ENCODE peak calls at places on chromosomes 2 and 18, in five cellular contexts. L, J, C, W and X are unnamed samples.

GRCh38 chr2:23380562-23381065 is 4.4 kb upstream of the KLHL29 start:
- DNase-seq in L (no peak), J (no peak), C (no peak), W (peak; percentile 48), X (no peak)

GRCh38 chr2:12071343-12071742 is 324.9 kb downstream of the LPIN1 start:
- DNase-seq in L (no peak), J (no peak), C (no peak), W (peak; percentile 79), X (no peak)

GRCh38 chr2:51612387-51612786 is 580.5 kb upstream of the NRXN1 start:
- DNase-seq in L (no peak), J (no peak), C (no peak), W (no peak), X (no peak)

GRCh38 chr2:157418215-157418614 is 25.7 kb downstream of the CYTIP start:
- DNase-seq in L (no peak), J (no peak), C (no peak), W (no peak), X (no peak)

GRCh38 chr2:165529130-165529529 is 59.6 kb downstream of the CSRNP3 start:
- DNase-seq in L (peak; percentile 3), J (no peak), C (no peak), W (no peak), X (no peak)

GRCh38 chr2:25356088-25356487 is 14.4 kb upstream of the DNMT3A start:
- DNase-seq in L (no peak), J (no peak), C (no peak), W (no peak), X (no peak)

GRCh38 chr18:12041561-12041960 is 52.1 kb upstream of the ANKRD62 start:
- DNase-seq in L (peak; percentile 92), J (no peak), C (no peak), W (no peak), X (no peak)

GRCh38 chr18:63365909-63366269 is 1.1 kb downstream of the KDSR start:
- DNase-seq in L (no peak), J (peak; percentile 3), C (no peak), W (peak; percentile 8), X (no peak)

GRCh38 chr2:225056330-225057073 is 14.2 kb upstream of the DOCK10 start:
- DNase-seq in L (peak; percentile 19), J (no peak), C (no peak), W (no peak), X (no peak)

GRCh38 chr2:239377591-239377990 is 23.2 kb downstream of the HDAC4 start:
- DNase-seq in L (no peak), J (no peak), C (no peak), W (no peak), X (peak; percentile 38)

GRCh38 chr2:215863687-215864086 is 149.7 kb downstream of the MREG start:
- DNase-seq in L (no peak), J (no peak), C (no peak), W (no peak), X (no peak)

GRCh38 chr2:215866594-215866993 is 146.8 kb downstream of the MREG start:
- DNase-seq in L (no peak), J (no peak), C (no peak), W (no peak), X (no peak)

GRCh38 chr2:215870986-215871385 is 142.4 kb downstream of the MREG start:
- DNase-seq in L (no peak), J (peak; percentile 15), C (no peak), W (peak; percentile 31), X (no peak)

GRCh38 chr2:215870088-215870490 is 143.3 kb downstream of the MREG start:
- DNase-seq in L (peak; percentile 71), J (no peak), C (no peak), W (no peak), X (no peak)

GRCh38 chr2:215868886-215869285 is 144.5 kb downstream of the MREG start:
- DNase-seq in L (no peak), J (no peak), C (no peak), W (no peak), X (no peak)
- H3K27ac ChIP-seq in L (no peak overlapping the region), J (no peak overlapping the region), C (no peak overlapping the region), W (no peak overlapping the region), X (no peak overlapping the region)

GRCh38 chr2:237714690-237715458 is 83.7 kb upstream of the RBM44 start:
- DNase-seq in L (no peak), J (no peak), C (no peak), W (no peak), X (no peak)
- H3K4me3 ChIP-seq in L (no peak overlapping the region), J (no peak overlapping the region), C (peak overlapping the region; percentile 7), W (no peak overlapping the region), X (no peak overlapping the region)

GRCh38 chr2:100561191-100561590 is 1.6 kb upstream of the PDCL3 start:
- DNase-seq in L (no peak), J (no peak), C (no peak), W (no peak), X (no peak)
- H3K27ac ChIP-seq in L (no peak overlapping the region), J (no peak overlapping the region), C (no peak overlapping the region), W (peak overlapping the region; percentile 79), X (peak overlapping the region; percentile 90)

GRCh38 chr2:216618785-216619184 is 14.4 kb upstream of the IGFBP2 start:
- DNase-seq in L (no peak), J (no peak), C (no peak), W (no peak), X (no peak)
- H3K4me3 ChIP-seq in L (no peak overlapping the region), J (no peak overlapping the region), C (no peak overlapping the region), W (no peak overlapping the region), X (no peak overlapping the region)

GRCh38 chr2:381919-382833 is 94.3 kb upstream of the ALKAL2 start:
- DNase-seq in L (no peak), J (no peak), C (no peak), W (no peak), X (no peak)
- H3K27ac ChIP-seq in L (no peak overlapping the region), J (no peak overlapping the region), C (no peak overlapping the region), W (no peak overlapping the region), X (no peak overlapping the region)

DNA sequence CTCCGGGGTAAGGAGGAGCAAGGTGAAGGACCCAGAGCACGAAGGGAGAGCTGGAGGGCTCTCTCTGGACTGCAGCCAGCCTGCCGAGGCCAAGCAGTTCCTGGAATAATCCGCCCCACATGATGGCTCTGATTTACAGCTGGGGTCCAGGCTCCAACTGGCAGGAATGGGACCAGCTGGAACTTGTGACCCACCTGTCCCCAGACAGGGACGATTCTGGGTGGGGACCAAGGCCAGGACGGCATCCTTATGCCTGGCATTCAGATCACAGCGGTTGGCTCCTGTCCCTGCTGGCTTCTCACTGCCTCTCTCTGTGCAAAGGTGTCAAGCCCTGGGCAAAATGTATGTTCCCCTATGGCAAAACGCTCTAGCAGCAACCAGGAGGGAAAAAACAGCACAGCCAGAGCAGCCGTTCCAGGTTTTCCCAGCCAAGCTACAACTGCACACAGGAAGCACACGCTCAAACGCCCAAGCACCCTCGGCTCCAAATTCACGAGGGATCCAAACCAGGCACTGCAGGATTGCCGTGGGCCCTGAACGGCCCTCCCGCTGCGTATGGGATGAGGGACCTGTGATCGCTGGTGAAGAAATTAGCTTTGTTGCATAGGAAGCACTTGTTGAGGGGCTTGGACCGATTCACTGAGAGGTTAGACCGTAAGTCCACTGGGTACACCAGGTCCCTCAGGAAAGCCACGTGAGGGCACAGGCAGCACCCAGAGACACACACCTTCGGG is 35.8 kb downstream of the FAM178B start:
- DNase-seq in L (no peak), J (no peak), C (no peak), W (no peak), X (no peak)
- H3K4me3 ChIP-seq in L (no peak overlapping the region), J (no peak overlapping the region), C (no peak overlapping the region), W (no peak overlapping the region), X (no peak overlapping the region)

GRCh38 chr2:205654878-205655601 is 27.3 kb upstream of the NRP2 start:
- DNase-seq in L (peak; percentile 72), J (no peak), C (no peak), W (no peak), X (no peak)
- H3K27ac ChIP-seq in L (no peak overlapping the region), J (no peak overlapping the region), C (no peak overlapping the region), W (no peak overlapping the region), X (no peak overlapping the region)

DNA sequence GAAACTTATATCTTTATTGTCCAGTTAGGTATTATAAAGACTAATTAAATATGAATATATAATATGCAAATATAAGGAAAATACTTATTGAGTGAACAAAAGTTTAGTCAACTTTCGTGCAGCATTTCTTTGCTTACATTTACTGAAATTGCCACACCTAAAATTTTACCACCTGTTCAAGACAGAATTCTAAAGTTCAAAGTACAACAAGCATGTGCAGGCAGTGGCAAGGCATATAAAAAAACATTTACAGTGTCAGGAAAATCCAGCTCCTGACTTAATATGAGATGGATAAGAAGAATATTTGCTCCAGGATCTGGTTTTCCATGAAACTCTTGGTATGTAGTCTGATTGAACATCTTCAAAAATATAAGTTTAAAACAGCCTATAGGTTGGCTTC is 4.8 kb downstream of the ITPRID2 start:
- DNase-seq in L (no peak), J (no peak), C (no peak), W (no peak), X (no peak)
- H3K4me3 ChIP-seq in L (no peak overlapping the region), J (no peak overlapping the region), C (peak overlapping the region; percentile 81), W (no peak overlapping the region), X (no peak overlapping the region)

GRCh38 chr2:189285351-189285750 is 105.8 kb upstream of the COL5A2 start:
- DNase-seq in L (no peak), J (no peak), C (no peak), W (no peak), X (no peak)
- H3K27ac ChIP-seq in L (no peak overlapping the region), J (peak overlapping the region; percentile 80), C (no peak overlapping the region), W (no peak overlapping the region), X (no peak overlapping the region)